ENCODE peak calls at places on chromosomes 12 and 14, in ten cellular contexts. E, J, U, L, H, B, V, D, Q and P are unnamed samples.
A peak's percentile ranks its signal among the peaks of the same experiment; 100 is the strongest.

GRCh38 chr12:1949771-1950470 is 31.5 kb upstream of the CACNA2D4 start:
- DNase-seq in H (no peak), V (no peak), D (no peak), Q (no peak), U (no peak), L (no peak), E (no peak), J (no peak), B (no peak), P (no peak)

GRCh38 chr12:27780612-27781408 is 774 bp upstream of the MANSC4 start:
- DNase-seq in U (peak; percentile 79), D (peak; percentile 26), Q (peak; percentile 47), B (peak; percentile 38), H (peak; percentile 24), L (no peak), V (peak; percentile 27), J (no peak), E (no peak), P (peak; percentile 25)

GRCh38 chr14:100709956-100710284 is 16.8 kb upstream of the DLK1 start:
- DNase-seq in V (no peak), J (no peak), D (no peak), U (no peak), H (no peak), B (no peak), Q (no peak), L (no peak), E (no peak), P (no peak)

GRCh38 chr14:65054471-65055085 is 47.7 kb downstream of the MAX start:
- DNase-seq in D (no peak), V (no peak), H (no peak), L (peak; percentile 64), Q (no peak), E (no peak), J (no peak), U (no peak), B (no peak), P (no peak)

GRCh38 chr12:116411977-116412376 is 134.5 kb upstream of the MED13L start:
- DNase-seq in L (no peak), U (no peak), V (no peak), B (no peak), H (no peak), E (no peak), J (no peak), Q (no peak), D (no peak), P (no peak)

GRCh38 chr14:98138666-98139065 is 1133.3 kb downstream of the BCL11B start:
- DNase-seq in V (no peak), D (peak; percentile 65), L (no peak), E (no peak), H (no peak), Q (peak; percentile 50), U (peak; percentile 20), B (peak; percentile 35), J (no peak), P (peak; percentile 10)

GRCh38 chr12:85971800-85972199 is 97.7 kb downstream of the NTS start:
- DNase-seq in V (no peak), U (no peak), H (no peak), D (no peak), E (no peak), B (no peak), J (no peak), L (no peak), Q (no peak), P (no peak)

GRCh38 chr12:20444595-20445170 is 76.3 kb downstream of the PDE3A start:
- DNase-seq in Q (no peak), B (no peak), E (no peak), L (no peak), U (no peak), J (no peak), V (no peak), D (no peak), H (no peak), P (no peak)

DNA sequence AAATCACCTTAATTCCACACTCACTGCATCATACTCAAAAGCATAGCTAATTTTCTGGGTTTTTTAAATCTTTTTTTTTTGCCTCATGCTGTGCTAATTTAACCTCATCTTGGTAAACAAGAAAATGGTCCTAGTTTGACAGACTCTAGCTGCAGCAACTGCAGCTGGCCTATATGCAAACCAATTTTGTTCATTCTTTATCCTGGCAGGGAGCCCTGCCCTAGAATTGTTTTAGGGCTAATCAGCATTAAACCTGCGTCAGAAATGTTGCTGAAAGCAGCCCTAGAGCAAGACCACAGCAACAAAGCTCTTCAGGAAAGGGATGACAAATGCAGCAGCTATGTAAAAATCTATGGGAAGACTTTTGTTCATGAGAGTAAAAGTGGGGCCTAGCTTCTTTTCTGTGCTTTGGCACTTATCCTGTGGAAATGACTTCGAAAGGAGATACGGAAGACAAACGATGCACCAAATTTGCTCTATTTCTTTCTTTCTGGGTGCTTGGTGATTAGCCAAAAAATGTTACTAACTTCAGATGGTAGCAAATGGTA is 72.2 kb downstream of the DENND5B start:
- DNase-seq in Q (no peak), B (no peak), U (peak; percentile 100), L (no peak), J (peak; percentile 95), E (no peak), H (no peak), V (peak; percentile 100), D (peak; percentile 19), P (peak; percentile 21)
- H3K4me3 ChIP-seq in Q (no peak overlapping the region), B (no peak overlapping the region), U (no peak overlapping the region), L (no peak overlapping the region), J (no peak overlapping the region), E (no peak overlapping the region), H (no peak overlapping the region), V (no peak overlapping the region), D (no peak overlapping the region), P (no peak overlapping the region)

DNA sequence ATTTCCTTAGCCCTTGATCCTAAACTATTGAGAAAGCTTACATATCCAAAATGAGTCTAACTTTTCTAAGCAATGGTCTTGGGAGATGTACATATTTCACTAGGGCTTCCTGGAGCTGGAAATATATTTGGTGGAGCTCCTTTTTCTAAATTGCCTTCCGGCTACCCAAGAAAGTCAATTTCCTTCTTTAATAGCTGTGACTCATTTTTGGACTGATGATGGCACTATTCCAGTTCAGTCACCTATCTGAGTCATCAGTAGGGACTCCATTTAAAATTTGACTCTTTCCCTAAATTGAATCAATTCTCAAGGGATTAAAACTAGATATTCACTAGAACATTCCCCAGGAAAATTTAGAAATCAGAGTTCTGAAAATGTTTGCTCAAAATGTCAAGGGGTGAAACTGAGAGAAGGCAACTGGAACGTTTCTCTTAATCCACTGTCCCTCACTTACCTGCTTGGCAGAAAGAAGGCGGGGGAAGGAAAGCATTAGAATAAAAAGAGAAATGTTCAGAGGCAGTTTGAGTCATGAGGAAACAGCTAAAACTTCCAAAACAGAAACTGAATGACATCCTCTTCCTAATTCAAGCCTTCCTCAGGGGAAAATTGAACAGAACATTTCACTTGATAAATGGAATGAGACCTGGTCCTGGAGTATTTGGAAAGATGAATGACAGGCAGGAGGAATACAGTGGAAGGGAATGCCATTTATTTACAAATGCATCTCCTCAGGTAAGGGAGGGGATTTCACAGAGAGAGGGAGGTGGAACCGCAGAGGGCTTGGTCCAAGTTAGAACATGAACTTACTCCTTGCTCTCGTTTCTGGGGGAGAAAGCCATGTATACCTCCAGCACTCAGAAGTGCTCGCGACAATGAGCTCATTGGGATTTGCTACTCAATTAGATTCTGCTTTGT is 91.2 kb downstream of the RGS6 start:
- DNase-seq in J (no peak), Q (no peak), U (no peak), E (no peak), D (no peak), L (no peak), V (no peak), H (no peak), B (no peak), P (no peak)
- H3K4me3 ChIP-seq in J (no peak overlapping the region), Q (no peak overlapping the region), U (no peak overlapping the region), E (no peak overlapping the region), D (no peak overlapping the region), L (no peak overlapping the region), V (no peak overlapping the region), H (no peak overlapping the region), B (no peak overlapping the region), P (no peak overlapping the region)

GRCh38 chr12:99911967-99912366 is 72.8 kb downstream of the ANKS1B start:
- DNase-seq in H (no peak), J (no peak), L (no peak), D (no peak), U (no peak), V (no peak), Q (no peak), E (no peak), B (no peak), P (no peak)
- H3K4me3 ChIP-seq in H (peak overlapping the region; percentile 45), J (no peak overlapping the region), L (no peak overlapping the region), D (no peak overlapping the region), U (no peak overlapping the region), V (no peak overlapping the region), Q (no peak overlapping the region), E (no peak overlapping the region), B (no peak overlapping the region), P (no peak overlapping the region)

GRCh38 chr14:60327447-60328331 is 78.7 kb downstream of the PPM1A start:
- DNase-seq in Q (peak; percentile 51), V (peak; percentile 17), J (no peak), E (peak; percentile 69), H (peak; percentile 50), U (peak; percentile 15), B (peak; percentile 79), D (peak; percentile 57), L (no peak), P (peak; percentile 60)
- H3K4me3 ChIP-seq in Q (peak overlapping the region; percentile 39), V (peak overlapping the region; percentile 34), J (peak overlapping the region; percentile 15), E (peak overlapping the region; percentile 34), H (peak overlapping the region; percentile 53), U (peak overlapping the region; percentile 2), B (peak overlapping the region; percentile 53), D (no peak overlapping the region), L (peak overlapping the region; percentile 44), P (peak overlapping the region; percentile 35)

DNA sequence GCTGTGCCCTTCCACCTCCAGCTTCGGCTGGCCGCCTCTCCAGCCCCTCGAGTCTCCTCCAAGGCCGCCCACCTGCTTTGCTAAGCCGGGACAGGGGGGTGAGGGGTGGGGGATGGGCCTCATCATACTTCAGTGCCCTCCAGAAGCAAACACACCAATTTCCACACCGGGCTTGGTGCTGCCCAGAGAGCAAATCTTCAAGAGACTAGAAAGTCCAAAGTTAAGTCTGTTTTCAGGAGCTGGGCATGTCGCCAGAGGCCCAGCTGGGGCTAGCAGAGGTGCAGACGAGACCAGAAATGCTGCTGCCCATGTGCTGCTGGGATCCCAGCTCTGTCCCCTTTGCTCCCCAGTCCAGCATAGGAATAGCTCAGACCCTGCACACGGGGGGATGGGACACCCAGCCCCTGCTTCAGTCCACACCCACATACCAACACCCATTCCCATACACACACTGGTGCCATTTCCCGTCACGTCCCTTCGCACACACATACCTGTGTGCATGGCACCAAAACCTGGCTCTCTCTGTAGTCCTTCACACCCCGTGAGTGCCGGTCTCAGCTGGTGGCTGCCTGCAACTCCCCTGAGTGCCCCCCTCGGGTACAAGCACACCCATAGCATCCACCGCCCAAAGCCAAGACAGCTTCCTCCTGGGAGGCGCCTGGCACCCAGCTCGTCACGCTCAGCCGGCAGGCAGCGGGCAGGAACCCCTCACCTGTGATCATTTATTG is 994 bp downstream of the SLC6A12 start:
- DNase-seq in H (no peak), E (no peak), J (no peak), B (no peak), D (peak; percentile 62), U (no peak), V (no peak), Q (peak; percentile 74), L (peak; percentile 62), P (peak; percentile 54)
- H3K4me3 ChIP-seq in H (no peak overlapping the region), E (peak overlapping the region; percentile 30), J (no peak overlapping the region), B (peak overlapping the region; percentile 21), D (no peak overlapping the region), U (no peak overlapping the region), V (no peak overlapping the region), Q (no peak overlapping the region), L (no peak overlapping the region), P (no peak overlapping the region)